ENCODE peak calls at places on chromosome 19, in nine cellular contexts. One of them, this sample, is unnamed.

GRCh38 chr19:55210120-55210493 is 806 bp upstream of the PTPRH start:
- DNase-seq in psoas muscle: no peak
- DNase-seq in uterus: no peak
- DNase-seq in neuronal stem cell: no peak
- DNase-seq in ascending aorta: no peak
- DNase-seq in breast epithelium: no peak
- DNase-seq in mammary epithelial cell: peak; percentile 87
- DNase-seq in naive thymus-derived CD4-positive, alpha-beta T cell: no peak
- DNase-seq in endothelial cell of umbilical vein: peak; percentile 78
- DNase-seq in this sample: no peak

GRCh38 chr19:50798943-50799851 is 9.0 kb downstream of the ACP4 start:
- DNase-seq in psoas muscle: no peak
- DNase-seq in uterus: no peak
- DNase-seq in neuronal stem cell: no peak
- DNase-seq in ascending aorta: no peak
- DNase-seq in breast epithelium: no peak
- DNase-seq in mammary epithelial cell: no peak
- DNase-seq in naive thymus-derived CD4-positive, alpha-beta T cell: no peak
- DNase-seq in endothelial cell of umbilical vein: no peak
- DNase-seq in this sample: no peak

GRCh38 chr19:6753178-6754031 is 13.8 kb downstream of the SH2D3A start:
- DNase-seq in psoas muscle: peak; percentile 94
- DNase-seq in uterus: peak; percentile 83
- DNase-seq in neuronal stem cell: peak; percentile 90
- DNase-seq in ascending aorta: peak; percentile 88
- DNase-seq in breast epithelium: no peak
- DNase-seq in mammary epithelial cell: no peak
- DNase-seq in naive thymus-derived CD4-positive, alpha-beta T cell: peak; percentile 86
- DNase-seq in endothelial cell of umbilical vein: peak; percentile 82
- DNase-seq in this sample: peak; percentile 88

GRCh38 chr19:48900477-48901452 is 653 bp downstream of the NUCB1 start:
- DNase-seq in psoas muscle: peak; percentile 64
- DNase-seq in uterus: no peak
- DNase-seq in neuronal stem cell: no peak
- DNase-seq in ascending aorta: no peak
- DNase-seq in breast epithelium: no peak
- DNase-seq in mammary epithelial cell: peak; percentile 34
- DNase-seq in naive thymus-derived CD4-positive, alpha-beta T cell: peak; percentile 35
- DNase-seq in endothelial cell of umbilical vein: peak; percentile 29
- DNase-seq in this sample: no peak

GRCh38 chr19:46714523-46715106 is 2.3 kb downstream of the PRKD2 start:
- DNase-seq in psoas muscle: no peak
- DNase-seq in uterus: no peak
- DNase-seq in neuronal stem cell: no peak
- DNase-seq in ascending aorta: no peak
- DNase-seq in breast epithelium: peak; percentile 61
- DNase-seq in mammary epithelial cell: no peak
- DNase-seq in naive thymus-derived CD4-positive, alpha-beta T cell: peak; percentile 55
- DNase-seq in endothelial cell of umbilical vein: peak; percentile 44
- DNase-seq in this sample: no peak

GRCh38 chr19:5937550-5937949 is 23.5 kb downstream of the CAPS start:
- DNase-seq in psoas muscle: no peak
- DNase-seq in uterus: no peak
- DNase-seq in neuronal stem cell: no peak
- DNase-seq in ascending aorta: no peak
- DNase-seq in breast epithelium: no peak
- DNase-seq in mammary epithelial cell: no peak
- DNase-seq in naive thymus-derived CD4-positive, alpha-beta T cell: no peak
- DNase-seq in endothelial cell of umbilical vein: no peak
- DNase-seq in this sample: peak; percentile 13

GRCh38 chr19:49017666-49018351 is 918 bp upstream of the LHB start:
- DNase-seq in psoas muscle: peak; percentile 80
- DNase-seq in uterus: peak; percentile 41
- DNase-seq in neuronal stem cell: no peak
- DNase-seq in ascending aorta: peak; percentile 77
- DNase-seq in breast epithelium: no peak
- DNase-seq in mammary epithelial cell: no peak
- DNase-seq in naive thymus-derived CD4-positive, alpha-beta T cell: peak; percentile 64
- DNase-seq in endothelial cell of umbilical vein: peak; percentile 70
- DNase-seq in this sample: peak; percentile 80

GRCh38 chr19:10719466-10719961 is 1.6 kb downstream of the DNM2 start:
- DNase-seq in psoas muscle: no peak
- DNase-seq in uterus: no peak
- DNase-seq in neuronal stem cell: no peak
- DNase-seq in ascending aorta: no peak
- DNase-seq in breast epithelium: no peak
- DNase-seq in mammary epithelial cell: no peak
- DNase-seq in naive thymus-derived CD4-positive, alpha-beta T cell: no peak
- DNase-seq in endothelial cell of umbilical vein: no peak
- DNase-seq in this sample: peak; percentile 35

GRCh38 chr19:10421981-10422461 is 1.7 kb downstream of the PDE4A start:
- DNase-seq in psoas muscle: no peak
- DNase-seq in uterus: no peak
- DNase-seq in neuronal stem cell: no peak
- DNase-seq in ascending aorta: no peak
- DNase-seq in breast epithelium: no peak
- DNase-seq in mammary epithelial cell: no peak
- DNase-seq in naive thymus-derived CD4-positive, alpha-beta T cell: no peak
- DNase-seq in endothelial cell of umbilical vein: no peak
- DNase-seq in this sample: no peak

GRCh38 chr19:34960103-34960805 is 3.8 kb downstream of the ZNF792 start:
- DNase-seq in psoas muscle: no peak
- DNase-seq in uterus: no peak
- DNase-seq in neuronal stem cell: no peak
- DNase-seq in ascending aorta: no peak
- DNase-seq in breast epithelium: no peak
- DNase-seq in mammary epithelial cell: peak; percentile 17
- DNase-seq in naive thymus-derived CD4-positive, alpha-beta T cell: no peak
- DNase-seq in endothelial cell of umbilical vein: no peak
- DNase-seq in this sample: no peak

GRCh38 chr19:31279436-31279765 is 69.8 kb downstream of the TSHZ3 start:
- DNase-seq in psoas muscle: no peak
- DNase-seq in uterus: no peak
- DNase-seq in neuronal stem cell: no peak
- DNase-seq in ascending aorta: peak; percentile 27
- DNase-seq in breast epithelium: no peak
- DNase-seq in mammary epithelial cell: no peak
- DNase-seq in naive thymus-derived CD4-positive, alpha-beta T cell: no peak
- DNase-seq in endothelial cell of umbilical vein: no peak
- DNase-seq in this sample: no peak

GRCh38 chr19:13172335-13173128 is 22.3 kb downstream of the IER2 start:
- DNase-seq in psoas muscle: peak; percentile 82
- DNase-seq in uterus: peak; percentile 67
- DNase-seq in neuronal stem cell: no peak
- DNase-seq in ascending aorta: peak; percentile 95
- DNase-seq in breast epithelium: peak; percentile 87
- DNase-seq in mammary epithelial cell: peak; percentile 72
- DNase-seq in naive thymus-derived CD4-positive, alpha-beta T cell: peak; percentile 59
- DNase-seq in endothelial cell of umbilical vein: peak; percentile 83
- DNase-seq in this sample: peak; percentile 91

GRCh38 chr19:49456351-49456750 is 3.3 kb downstream of the ALDH16A1 start:
- DNase-seq in psoas muscle: peak; percentile 56
- DNase-seq in uterus: no peak
- DNase-seq in neuronal stem cell: no peak
- DNase-seq in ascending aorta: no peak
- DNase-seq in breast epithelium: no peak
- DNase-seq in mammary epithelial cell: no peak
- DNase-seq in naive thymus-derived CD4-positive, alpha-beta T cell: no peak
- DNase-seq in endothelial cell of umbilical vein: no peak
- DNase-seq in this sample: no peak

GRCh38 chr19:2305974-2306806 is 1.8 kb downstream of the LINGO3 start:
- DNase-seq in psoas muscle: no peak
- DNase-seq in uterus: no peak
- DNase-seq in neuronal stem cell: no peak
- DNase-seq in ascending aorta: no peak
- DNase-seq in breast epithelium: no peak
- DNase-seq in mammary epithelial cell: no peak
- DNase-seq in naive thymus-derived CD4-positive, alpha-beta T cell: no peak
- DNase-seq in endothelial cell of umbilical vein: no peak
- DNase-seq in this sample: no peak

GRCh38 chr19:2305424-2305823 is 2.5 kb downstream of the LINGO3 start:
- DNase-seq in psoas muscle: no peak
- DNase-seq in uterus: no peak
- DNase-seq in neuronal stem cell: no peak
- DNase-seq in ascending aorta: no peak
- DNase-seq in breast epithelium: no peak
- DNase-seq in mammary epithelial cell: no peak
- DNase-seq in naive thymus-derived CD4-positive, alpha-beta T cell: no peak
- DNase-seq in endothelial cell of umbilical vein: no peak
- DNase-seq in this sample: no peak

GRCh38 chr19:2306971-2307370 is 983 bp downstream of the LINGO3 start:
- DNase-seq in psoas muscle: no peak
- DNase-seq in uterus: no peak
- DNase-seq in neuronal stem cell: no peak
- DNase-seq in ascending aorta: no peak
- DNase-seq in breast epithelium: no peak
- DNase-seq in mammary epithelial cell: no peak
- DNase-seq in naive thymus-derived CD4-positive, alpha-beta T cell: no peak
- DNase-seq in endothelial cell of umbilical vein: no peak
- DNase-seq in this sample: no peak

GRCh38 chr19:2308114-2308556 is at the start of gene LINGO3:
- DNase-seq in psoas muscle: no peak
- DNase-seq in uterus: no peak
- DNase-seq in neuronal stem cell: no peak
- DNase-seq in ascending aorta: no peak
- DNase-seq in breast epithelium: no peak
- DNase-seq in mammary epithelial cell: no peak
- DNase-seq in naive thymus-derived CD4-positive, alpha-beta T cell: no peak
- DNase-seq in endothelial cell of umbilical vein: no peak
- DNase-seq in this sample: no peak

DNA sequence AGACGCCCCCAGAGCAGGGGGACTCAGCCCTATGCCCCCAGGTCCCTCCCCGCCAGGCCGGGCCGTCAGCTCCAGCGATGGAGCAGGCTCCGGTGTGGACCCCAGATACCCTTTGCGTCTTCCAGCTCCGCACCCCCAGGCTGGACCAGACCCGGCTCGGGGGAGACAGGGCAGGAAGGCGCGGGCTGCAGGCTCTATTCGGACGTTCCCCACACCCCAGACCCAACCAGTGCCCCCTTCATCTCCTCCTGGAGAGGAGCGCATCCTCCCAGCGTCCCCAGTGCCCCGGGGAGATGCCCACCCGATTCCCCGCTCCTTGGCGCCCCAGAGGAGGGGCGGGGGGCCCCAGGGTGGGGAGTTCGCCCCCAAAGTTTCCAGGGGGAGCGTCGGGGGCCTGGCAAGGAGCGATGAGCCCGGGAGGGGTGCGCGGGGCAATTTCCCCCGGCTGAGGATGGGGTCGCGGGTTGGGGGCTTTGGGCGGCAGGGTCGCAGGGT is 389 bp downstream of the LINGO3 start:
- DNase-seq in psoas muscle: no peak
- DNase-seq in uterus: no peak
- DNase-seq in neuronal stem cell: no peak
- DNase-seq in ascending aorta: no peak
- DNase-seq in breast epithelium: no peak
- DNase-seq in mammary epithelial cell: no peak
- DNase-seq in naive thymus-derived CD4-positive, alpha-beta T cell: no peak
- DNase-seq in endothelial cell of umbilical vein: no peak
- DNase-seq in this sample: no peak
- H3K4me3 ChIP-seq in psoas muscle: peak overlapping the region; percentile 49
- H3K4me3 ChIP-seq in uterus: no peak overlapping the region
- H3K4me3 ChIP-seq in neuronal stem cell: no peak overlapping the region
- H3K4me3 ChIP-seq in ascending aorta: no peak overlapping the region
- H3K4me3 ChIP-seq in breast epithelium: peak overlapping the region; percentile 20
- H3K4me3 ChIP-seq in mammary epithelial cell: no peak overlapping the region
- H3K4me3 ChIP-seq in naive thymus-derived CD4-positive, alpha-beta T cell: no peak overlapping the region
- H3K4me3 ChIP-seq in endothelial cell of umbilical vein: no peak overlapping the region
- H3K4me3 ChIP-seq in this sample: peak overlapping the region; percentile 36

GRCh38 chr19:40827386-40828247 is 22.6 kb downstream of the CYP2A6 start:
- DNase-seq in psoas muscle: no peak
- DNase-seq in uterus: no peak
- DNase-seq in neuronal stem cell: no peak
- DNase-seq in ascending aorta: no peak
- DNase-seq in breast epithelium: no peak
- DNase-seq in mammary epithelial cell: no peak
- DNase-seq in naive thymus-derived CD4-positive, alpha-beta T cell: no peak
- DNase-seq in endothelial cell of umbilical vein: no peak
- DNase-seq in this sample: no peak

GRCh38 chr19:40836754-40837429 is 13.4 kb downstream of the CYP2A6 start:
- DNase-seq in psoas muscle: no peak
- DNase-seq in uterus: no peak
- DNase-seq in neuronal stem cell: no peak
- DNase-seq in ascending aorta: no peak
- DNase-seq in breast epithelium: no peak
- DNase-seq in mammary epithelial cell: no peak
- DNase-seq in naive thymus-derived CD4-positive, alpha-beta T cell: no peak
- DNase-seq in endothelial cell of umbilical vein: no peak
- DNase-seq in this sample: no peak

GRCh38 chr19:40829205-40829604 is 21.0 kb downstream of the CYP2A6 start:
- DNase-seq in psoas muscle: no peak
- DNase-seq in uterus: no peak
- DNase-seq in neuronal stem cell: no peak
- DNase-seq in ascending aorta: no peak
- DNase-seq in breast epithelium: no peak
- DNase-seq in mammary epithelial cell: no peak
- DNase-seq in naive thymus-derived CD4-positive, alpha-beta T cell: no peak
- DNase-seq in endothelial cell of umbilical vein: no peak
- DNase-seq in this sample: no peak

GRCh38 chr19:40831502-40832430 is 18.5 kb downstream of the CYP2A6 start:
- DNase-seq in psoas muscle: no peak
- DNase-seq in uterus: no peak
- DNase-seq in neuronal stem cell: no peak
- DNase-seq in ascending aorta: no peak
- DNase-seq in breast epithelium: no peak
- DNase-seq in mammary epithelial cell: peak; percentile 81
- DNase-seq in naive thymus-derived CD4-positive, alpha-beta T cell: no peak
- DNase-seq in endothelial cell of umbilical vein: no peak
- DNase-seq in this sample: no peak
- H3K4me1 ChIP-seq in psoas muscle: no peaks in the 10 kb centered on the region
- H3K4me1 ChIP-seq in uterus: no peaks in the 10 kb centered on the region
- H3K4me1 ChIP-seq in neuronal stem cell: no peaks in the 10 kb centered on the region
- H3K4me1 ChIP-seq in ascending aorta: no peaks in the 10 kb centered on the region
- H3K4me1 ChIP-seq in breast epithelium: no peaks in the 10 kb centered on the region
- H3K4me1 ChIP-seq in mammary epithelial cell: no peaks in the 10 kb centered on the region
- H3K4me1 ChIP-seq in naive thymus-derived CD4-positive, alpha-beta T cell: peaks cover 11% of the 10 kb centered on the region
- H3K4me1 ChIP-seq in endothelial cell of umbilical vein: no peaks in the 10 kb centered on the region
- H3K4me1 ChIP-seq in this sample: no peaks in the 10 kb centered on the region

DNA sequence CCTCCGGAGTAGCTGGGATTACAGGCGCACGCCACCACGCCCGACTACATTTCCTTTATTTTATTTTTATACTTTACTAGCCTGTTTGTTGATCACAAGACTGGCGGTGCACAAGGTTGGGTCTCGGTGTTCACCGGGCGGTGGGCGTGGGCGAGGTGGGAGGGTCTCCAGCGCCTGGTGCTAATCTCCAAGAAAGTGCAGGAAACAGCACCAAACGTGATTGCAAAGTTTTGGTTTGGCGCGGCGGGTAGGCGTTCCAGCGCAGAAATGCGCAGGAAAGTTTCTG is 24.1 kb upstream of the ZNF850 start:
- DNase-seq in psoas muscle: no peak
- DNase-seq in uterus: no peak
- DNase-seq in neuronal stem cell: no peak
- DNase-seq in ascending aorta: no peak
- DNase-seq in breast epithelium: no peak
- DNase-seq in mammary epithelial cell: no peak
- DNase-seq in naive thymus-derived CD4-positive, alpha-beta T cell: no peak
- DNase-seq in endothelial cell of umbilical vein: no peak
- DNase-seq in this sample: peak; percentile 54
- H3K27ac ChIP-seq in psoas muscle: peak overlapping the region; percentile 53
- H3K27ac ChIP-seq in uterus: peak overlapping the region; percentile 71
- H3K27ac ChIP-seq in neuronal stem cell: peak overlapping the region; percentile 20
- H3K27ac ChIP-seq in ascending aorta: peak overlapping the region; percentile 68
- H3K27ac ChIP-seq in breast epithelium: peak overlapping the region; percentile 89
- H3K27ac ChIP-seq in mammary epithelial cell: no peak overlapping the region
- H3K27ac ChIP-seq in naive thymus-derived CD4-positive, alpha-beta T cell: peak overlapping the region; percentile 79
- H3K27ac ChIP-seq in endothelial cell of umbilical vein: no peak overlapping the region
- H3K27ac ChIP-seq in this sample: no peak overlapping the region

GRCh38 chr19:19563348-19563848 is 25.3 kb downstream of the CILP2 start:
- DNase-seq in psoas muscle: no peak
- DNase-seq in uterus: no peak
- DNase-seq in neuronal stem cell: no peak
- DNase-seq in ascending aorta: no peak
- DNase-seq in breast epithelium: no peak
- DNase-seq in mammary epithelial cell: no peak
- DNase-seq in naive thymus-derived CD4-positive, alpha-beta T cell: no peak
- DNase-seq in endothelial cell of umbilical vein: no peak
- DNase-seq in this sample: no peak
- H3K4me3 ChIP-seq in psoas muscle: no peak overlapping the region
- H3K4me3 ChIP-seq in uterus: no peak overlapping the region
- H3K4me3 ChIP-seq in neuronal stem cell: no peak overlapping the region
- H3K4me3 ChIP-seq in ascending aorta: no peak overlapping the region
- H3K4me3 ChIP-seq in breast epithelium: no peak overlapping the region
- H3K4me3 ChIP-seq in mammary epithelial cell: no peak overlapping the region
- H3K4me3 ChIP-seq in naive thymus-derived CD4-positive, alpha-beta T cell: no peak overlapping the region
- H3K4me3 ChIP-seq in endothelial cell of umbilical vein: no peak overlapping the region
- H3K4me3 ChIP-seq in this sample: no peak overlapping the region